ENCODE peak calls at places on chromosomes 6 and 20, in nine cellular contexts. One of them, this sample, is unnamed.

GRCh38 chr6:16256781-16257180 is 18.4 kb downstream of the GMPR start:
- DNase-seq in MM.1S: no peak
- DNase-seq in astrocyte: no peak
- DNase-seq in HCT116: no peak
- DNase-seq in mammary epithelial cell: no peak
- DNase-seq in coronary artery: no peak
- DNase-seq in tibial nerve: no peak
- DNase-seq in A549: no peak
- DNase-seq in RWPE2: no peak
- DNase-seq in this sample: no peak

GRCh38 chr6:168274046-168274952 is 45.3 kb downstream of the DACT2 start:
- DNase-seq in A549: peak; percentile 62
- DNase-seq in astrocyte: no peak
- DNase-seq in tibial nerve: no peak
- DNase-seq in HCT116: no peak
- DNase-seq in RWPE2: no peak
- DNase-seq in coronary artery: no peak
- DNase-seq in mammary epithelial cell: no peak
- DNase-seq in MM.1S: no peak
- DNase-seq in this sample: no peak

GRCh38 chr6:136994782-136995181 is 50.0 kb downstream of the IL20RA start:
- DNase-seq in HCT116: no peak
- DNase-seq in tibial nerve: no peak
- DNase-seq in mammary epithelial cell: no peak
- DNase-seq in RWPE2: no peak
- DNase-seq in MM.1S: no peak
- DNase-seq in astrocyte: no peak
- DNase-seq in A549: peak; percentile 12
- DNase-seq in coronary artery: no peak
- DNase-seq in this sample: no peak

GRCh38 chr6:30814137-30815084 is 69.9 kb upstream of the DDR1 start:
- DNase-seq in mammary epithelial cell: peak; percentile 88
- DNase-seq in astrocyte: peak; percentile 81
- DNase-seq in RWPE2: peak; percentile 82
- DNase-seq in tibial nerve: no peak
- DNase-seq in A549: peak; percentile 60
- DNase-seq in HCT116: peak; percentile 88
- DNase-seq in coronary artery: no peak
- DNase-seq in MM.1S: no peak
- DNase-seq in this sample: peak; percentile 73

GRCh38 chr20:10219452-10219791 is 792 bp downstream of the SNAP25 start:
- DNase-seq in mammary epithelial cell: peak; percentile 29
- DNase-seq in MM.1S: peak; percentile 66
- DNase-seq in tibial nerve: peak; percentile 30
- DNase-seq in coronary artery: peak; percentile 76
- DNase-seq in astrocyte: peak; percentile 60
- DNase-seq in HCT116: no peak
- DNase-seq in RWPE2: peak; percentile 78
- DNase-seq in A549: peak; percentile 74
- DNase-seq in this sample: peak; percentile 50

GRCh38 chr6:98039443-98039842 is 756.4 kb upstream of the MMS22L start:
- DNase-seq in tibial nerve: no peak
- DNase-seq in A549: no peak
- DNase-seq in MM.1S: no peak
- DNase-seq in RWPE2: no peak
- DNase-seq in mammary epithelial cell: no peak
- DNase-seq in HCT116: no peak
- DNase-seq in astrocyte: no peak
- DNase-seq in coronary artery: no peak
- DNase-seq in this sample: no peak

GRCh38 chr6:5012531-5012930 is 8.7 kb upstream of the RPP40 start:
- DNase-seq in MM.1S: no peak
- DNase-seq in mammary epithelial cell: no peak
- DNase-seq in RWPE2: no peak
- DNase-seq in A549: no peak
- DNase-seq in tibial nerve: no peak
- DNase-seq in HCT116: no peak
- DNase-seq in astrocyte: peak; percentile 11
- DNase-seq in coronary artery: no peak
- DNase-seq in this sample: peak; percentile 79

GRCh38 chr6:107348224-107348623 is 111.1 kb downstream of the PDSS2 start:
- DNase-seq in tibial nerve: no peak
- DNase-seq in RWPE2: no peak
- DNase-seq in astrocyte: no peak
- DNase-seq in A549: peak; percentile 6
- DNase-seq in mammary epithelial cell: peak; percentile 14
- DNase-seq in HCT116: no peak
- DNase-seq in MM.1S: no peak
- DNase-seq in coronary artery: no peak
- DNase-seq in this sample: no peak

GRCh38 chr6:11412011-11412424 is 125.5 kb upstream of the TMEM170B start:
- DNase-seq in HCT116: no peak
- DNase-seq in MM.1S: no peak
- DNase-seq in coronary artery: no peak
- DNase-seq in mammary epithelial cell: no peak
- DNase-seq in tibial nerve: no peak
- DNase-seq in RWPE2: no peak
- DNase-seq in astrocyte: no peak
- DNase-seq in A549: no peak
- DNase-seq in this sample: peak; percentile 24

GRCh38 chr6:11412616-11413015 is 124.9 kb upstream of the TMEM170B start:
- DNase-seq in RWPE2: no peak
- DNase-seq in tibial nerve: no peak
- DNase-seq in astrocyte: no peak
- DNase-seq in mammary epithelial cell: no peak
- DNase-seq in MM.1S: no peak
- DNase-seq in A549: no peak
- DNase-seq in coronary artery: no peak
- DNase-seq in HCT116: no peak
- DNase-seq in this sample: no peak

GRCh38 chr6:11413728-11414127 is 123.8 kb upstream of the TMEM170B start:
- DNase-seq in coronary artery: no peak
- DNase-seq in astrocyte: peak; percentile 74
- DNase-seq in mammary epithelial cell: peak; percentile 79
- DNase-seq in MM.1S: no peak
- DNase-seq in tibial nerve: no peak
- DNase-seq in A549: no peak
- DNase-seq in HCT116: no peak
- DNase-seq in RWPE2: no peak
- DNase-seq in this sample: no peak

GRCh38 chr6:11414564-11414963 is 123.0 kb upstream of the TMEM170B start:
- DNase-seq in coronary artery: no peak
- DNase-seq in tibial nerve: no peak
- DNase-seq in mammary epithelial cell: peak; percentile 93
- DNase-seq in MM.1S: peak; percentile 65
- DNase-seq in HCT116: peak; percentile 57
- DNase-seq in RWPE2: no peak
- DNase-seq in astrocyte: no peak
- DNase-seq in A549: peak; percentile 90
- DNase-seq in this sample: no peak

GRCh38 chr6:11413112-11413687 is 124.3 kb upstream of the TMEM170B start:
- DNase-seq in tibial nerve: no peak
- DNase-seq in RWPE2: no peak
- DNase-seq in mammary epithelial cell: no peak
- DNase-seq in astrocyte: no peak
- DNase-seq in HCT116: no peak
- DNase-seq in coronary artery: no peak
- DNase-seq in A549: no peak
- DNase-seq in MM.1S: no peak
- DNase-seq in this sample: no peak
- TF ChIP-seq CTCF in tibial nerve: no peak
- TF ChIP-seq CTCF in RWPE2: no peak
- TF ChIP-seq CTCF in mammary epithelial cell: peak; percentile 23
- TF ChIP-seq CTCF in astrocyte: no peak
- TF ChIP-seq CTCF in HCT116: peak; percentile 17
- TF ChIP-seq CTCF in coronary artery: no peak
- TF ChIP-seq CTCF in A549: peak; percentile 8
- TF ChIP-seq CTCF in MM.1S: peak; percentile 3
- TF ChIP-seq CTCF in this sample: no peak

GRCh38 chr6:52664185-52664990 is 6.5 kb upstream of the TMEM14A start:
- DNase-seq in tibial nerve: peak; percentile 79
- DNase-seq in astrocyte: peak; percentile 89
- DNase-seq in A549: peak; percentile 94
- DNase-seq in RWPE2: peak; percentile 89
- DNase-seq in HCT116: peak; percentile 93
- DNase-seq in coronary artery: peak; percentile 94
- DNase-seq in mammary epithelial cell: peak; percentile 88
- DNase-seq in MM.1S: peak; percentile 96
- DNase-seq in this sample: peak; percentile 98

GRCh38 chr6:52663935-52664184 is 7.1 kb upstream of the TMEM14A start:
- DNase-seq in tibial nerve: no peak
- DNase-seq in HCT116: no peak
- DNase-seq in coronary artery: no peak
- DNase-seq in astrocyte: no peak
- DNase-seq in MM.1S: no peak
- DNase-seq in A549: no peak
- DNase-seq in RWPE2: no peak
- DNase-seq in mammary epithelial cell: no peak
- DNase-seq in this sample: no peak

GRCh38 chr6:52662031-52662430 is 8.9 kb upstream of the TMEM14A start:
- DNase-seq in HCT116: no peak
- DNase-seq in mammary epithelial cell: no peak
- DNase-seq in MM.1S: no peak
- DNase-seq in A549: no peak
- DNase-seq in astrocyte: no peak
- DNase-seq in RWPE2: no peak
- DNase-seq in coronary artery: no peak
- DNase-seq in tibial nerve: no peak
- DNase-seq in this sample: no peak

GRCh38 chr6:52661551-52661950 is 9.4 kb upstream of the TMEM14A start:
- DNase-seq in mammary epithelial cell: no peak
- DNase-seq in A549: no peak
- DNase-seq in astrocyte: no peak
- DNase-seq in HCT116: no peak
- DNase-seq in tibial nerve: no peak
- DNase-seq in RWPE2: no peak
- DNase-seq in MM.1S: no peak
- DNase-seq in coronary artery: no peak
- DNase-seq in this sample: peak; percentile 46

GRCh38 chr6:52663120-52663934 is 7.6 kb upstream of the TMEM14A start:
- DNase-seq in HCT116: peak; percentile 59
- DNase-seq in MM.1S: peak; percentile 69
- DNase-seq in mammary epithelial cell: peak; percentile 52
- DNase-seq in tibial nerve: no peak
- DNase-seq in astrocyte: peak; percentile 55
- DNase-seq in A549: peak; percentile 69
- DNase-seq in coronary artery: no peak
- DNase-seq in RWPE2: no peak
- DNase-seq in this sample: peak; percentile 89
- H3K4me3 ChIP-seq in HCT116: peak overlapping the region; percentile 45
- H3K4me3 ChIP-seq in MM.1S: peak overlapping the region; percentile 92
- H3K4me3 ChIP-seq in mammary epithelial cell: peak overlapping the region; percentile 70
- H3K4me3 ChIP-seq in tibial nerve: peak overlapping the region; percentile 70
- H3K4me3 ChIP-seq in astrocyte: peak overlapping the region; percentile 76
- H3K4me3 ChIP-seq in A549: peak overlapping the region; percentile 57
- H3K4me3 ChIP-seq in coronary artery: peak overlapping the region; percentile 79
- H3K4me3 ChIP-seq in RWPE2: peak overlapping the region; percentile 55
- H3K4me3 ChIP-seq in this sample: peak overlapping the region; percentile 80

DNA sequence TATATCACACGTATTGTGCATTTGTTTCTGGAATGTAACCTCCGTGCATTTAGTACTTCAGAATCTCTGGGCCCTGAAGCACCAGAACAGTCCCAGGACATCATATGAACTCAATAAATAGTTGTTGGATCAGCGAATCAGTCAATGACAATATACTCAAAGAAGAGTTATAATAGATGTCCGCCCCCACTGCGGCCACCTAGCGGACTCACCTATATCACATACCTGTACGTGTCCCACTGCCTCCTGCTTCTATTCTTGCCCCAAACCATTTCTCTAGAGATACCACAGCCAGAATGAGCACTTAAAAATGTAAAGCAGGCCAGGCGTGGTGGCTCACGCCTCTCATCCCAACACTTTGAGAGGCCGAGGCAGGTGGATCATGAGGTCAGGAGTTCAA is 73.9 kb downstream of the DCDC2 start:
- DNase-seq in MM.1S: no peak
- DNase-seq in coronary artery: no peak
- DNase-seq in RWPE2: no peak
- DNase-seq in tibial nerve: no peak
- DNase-seq in A549: no peak
- DNase-seq in astrocyte: no peak
- DNase-seq in mammary epithelial cell: no peak
- DNase-seq in HCT116: no peak
- DNase-seq in this sample: no peak
- TF ChIP-seq CTCF in MM.1S: no peak
- TF ChIP-seq CTCF in coronary artery: no peak
- TF ChIP-seq CTCF in RWPE2: no peak
- TF ChIP-seq CTCF in tibial nerve: no peak
- TF ChIP-seq CTCF in A549: no peak
- TF ChIP-seq CTCF in astrocyte: no peak
- TF ChIP-seq CTCF in mammary epithelial cell: no peak
- TF ChIP-seq CTCF in HCT116: no peak
- TF ChIP-seq CTCF in this sample: no peak

GRCh38 chr6:12570461-12571030 is 146.0 kb upstream of the PHACTR1 start:
- DNase-seq in MM.1S: no peak
- DNase-seq in RWPE2: no peak
- DNase-seq in tibial nerve: no peak
- DNase-seq in astrocyte: peak; percentile 58
- DNase-seq in mammary epithelial cell: peak; percentile 56
- DNase-seq in coronary artery: no peak
- DNase-seq in A549: no peak
- DNase-seq in HCT116: no peak
- DNase-seq in this sample: peak; percentile 84

GRCh38 chr6:12572884-12573824 is 143.4 kb upstream of the PHACTR1 start:
- DNase-seq in astrocyte: peak; percentile 92
- DNase-seq in RWPE2: no peak
- DNase-seq in HCT116: no peak
- DNase-seq in MM.1S: no peak
- DNase-seq in tibial nerve: no peak
- DNase-seq in coronary artery: no peak
- DNase-seq in A549: peak; percentile 81
- DNase-seq in mammary epithelial cell: peak; percentile 60
- DNase-seq in this sample: peak; percentile 94

GRCh38 chr6:12569646-12570045 is 146.9 kb upstream of the PHACTR1 start:
- DNase-seq in A549: no peak
- DNase-seq in MM.1S: no peak
- DNase-seq in coronary artery: no peak
- DNase-seq in HCT116: no peak
- DNase-seq in mammary epithelial cell: no peak
- DNase-seq in astrocyte: no peak
- DNase-seq in RWPE2: no peak
- DNase-seq in tibial nerve: no peak
- DNase-seq in this sample: no peak

GRCh38 chr6:12566618-12567123 is 149.9 kb upstream of the PHACTR1 start:
- DNase-seq in MM.1S: no peak
- DNase-seq in astrocyte: no peak
- DNase-seq in coronary artery: no peak
- DNase-seq in tibial nerve: no peak
- DNase-seq in HCT116: no peak
- DNase-seq in A549: no peak
- DNase-seq in RWPE2: no peak
- DNase-seq in mammary epithelial cell: no peak
- DNase-seq in this sample: no peak

DNA sequence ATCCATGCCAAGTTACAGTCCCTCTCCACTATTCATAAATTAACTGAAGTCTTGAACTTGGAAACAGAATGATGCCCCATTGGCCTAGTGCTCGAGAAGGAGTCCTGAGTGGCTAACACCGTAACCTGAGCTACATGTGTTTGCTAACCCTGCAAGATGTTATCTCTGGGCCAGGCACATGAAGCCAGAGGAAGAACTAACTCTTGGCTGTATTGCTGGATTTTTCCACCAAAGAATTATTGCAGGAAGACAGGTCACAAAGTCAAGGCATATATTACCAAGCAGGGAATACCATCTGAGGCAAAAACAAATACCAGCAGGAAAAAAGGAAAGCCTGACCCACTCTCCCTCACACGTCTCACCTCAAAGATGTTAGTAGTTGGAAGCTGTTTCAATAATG is 148.9 kb upstream of the PHACTR1 start:
- DNase-seq in mammary epithelial cell: no peak
- DNase-seq in MM.1S: no peak
- DNase-seq in A549: no peak
- DNase-seq in tibial nerve: no peak
- DNase-seq in astrocyte: no peak
- DNase-seq in HCT116: no peak
- DNase-seq in coronary artery: no peak
- DNase-seq in RWPE2: no peak
- DNase-seq in this sample: no peak
- H3K4me3 ChIP-seq in mammary epithelial cell: no peak overlapping the region
- H3K4me3 ChIP-seq in MM.1S: no peak overlapping the region
- H3K4me3 ChIP-seq in A549: no peak overlapping the region
- H3K4me3 ChIP-seq in tibial nerve: no peak overlapping the region
- H3K4me3 ChIP-seq in astrocyte: no peak overlapping the region
- H3K4me3 ChIP-seq in HCT116: no peak overlapping the region
- H3K4me3 ChIP-seq in coronary artery: no peak overlapping the region
- H3K4me3 ChIP-seq in RWPE2: no peak overlapping the region
- H3K4me3 ChIP-seq in this sample: no peak overlapping the region

This sample was measured in fibroblast of the aortic adventitia.